ENCODE peak calls at places on chromosomes 13 and 19, in four cellular contexts. U is A549, I is K562, O is GM12878. L is an unnamed sample.

GRCh38 chr13:29846475-29847256 is 3.8 kb downstream of the UBL3 start:
- DNase-seq in I (no peak), O (no peak), U (no peak), L (no peak)

GRCh38 chr19:46859637-46860124 is 1.1 kb upstream of the ARHGAP35 start:
- DNase-seq in O (no peak), I (peak; percentile 92), U (peak; percentile 87), L (peak; percentile 55)

GRCh38 chr13:104286566-104287290 is 1220.5 kb upstream of the SLC10A2 start:
- DNase-seq in U (no peak), O (no peak), I (no peak), L (no peak)

GRCh38 chr13:40205771-40206240 is 460.6 kb downstream of the FOXO1 start:
- DNase-seq in U (no peak), O (no peak), I (no peak), L (no peak)

GRCh38 chr19:3411636-3412035 is 45.3 kb downstream of the NFIC start:
- DNase-seq in U (no peak), I (no peak), O (no peak), L (no peak)

GRCh38 chr19:24101459-24102122 is 14.6 kb downstream of the ZNF254 start:
- DNase-seq in U (no peak), O (no peak), I (no peak), L (no peak)

GRCh38 chr19:35261356-35262100 is 7.2 kb upstream of the USF2 start:
- DNase-seq in U (no peak), O (no peak), I (no peak), L (no peak)

GRCh38 chr13:105597573-105597972 is 937.9 kb downstream of the EFNB2 start:
- DNase-seq in O (no peak), I (no peak), U (no peak), L (no peak)

GRCh38 chr13:40401911-40402776 is 264.3 kb downstream of the FOXO1 start:
- DNase-seq in O (peak; percentile 74), I (peak; percentile 68), U (peak; percentile 62), L (peak; percentile 92)

GRCh38 chr19:46533085-46534081 is 37.7 kb upstream of the PNMA8B start:
- DNase-seq in I (no peak), U (no peak), O (no peak), L (no peak)

GRCh38 chr19:29965529-29965928 is 23.5 kb downstream of the URI1 start:
- DNase-seq in O (no peak), I (no peak), U (no peak), L (peak; percentile 88)

GRCh38 chr13:30569901-30570576 is 47.7 kb upstream of the USPL1 start:
- DNase-seq in U (peak; percentile 13), I (peak; percentile 49), O (no peak), L (peak; percentile 99)

GRCh38 chr13:113853518-113854237 is 10.2 kb downstream of the GAS6 start:
- DNase-seq in U (no peak), O (no peak), I (peak; percentile 62), L (peak; percentile 44)

GRCh38 chr13:113850722-113851479 is 13.0 kb downstream of the GAS6 start:
- DNase-seq in U (no peak), I (no peak), O (no peak), L (no peak)

GRCh38 chr13:113851480-113851803 is 12.4 kb downstream of the GAS6 start:
- DNase-seq in I (no peak), U (no peak), O (no peak), L (no peak)

GRCh38 chr13:113852536-113853517 is 11.0 kb downstream of the GAS6 start:
- DNase-seq in U (no peak), O (no peak), I (no peak), L (no peak)

GRCh38 chr13:113851826-113852535 is 11.9 kb downstream of the GAS6 start:
- DNase-seq in I (no peak), U (no peak), O (no peak), L (no peak)
- TF ChIP-seq RCOR1 in I (no peak), U (no peak), O (no peak), L (no peak)

GRCh38 chr19:12841094-12841493 is 2.8 kb downstream of the MAST1 start:
- DNase-seq in U (no peak), I (peak; percentile 90), O (no peak), L (peak; percentile 20)

GRCh38 chr19:12840091-12841079 is 2.1 kb downstream of the MAST1 start:
- DNase-seq in I (peak; percentile 97), O (no peak), U (no peak), L (peak; percentile 63)

GRCh38 chr19:12837225-12837624 is 1.1 kb upstream of the MAST1 start:
- DNase-seq in O (no peak), U (no peak), I (no peak), L (no peak)

GRCh38 chr19:12838182-12838890 is at the start of gene MAST1:
- DNase-seq in I (peak; percentile 82), U (no peak), O (no peak), L (no peak)

GRCh38 chr19:12838893-12839656 is 760 bp downstream of the MAST1 start:
- DNase-seq in I (no peak), U (no peak), O (no peak), L (no peak)
- TF ChIP-seq BHLHE40 in I (no peak), U (no peak), O (no peak), L (no peak)

GRCh38 chr19:18385359-18385674 is 641 bp upstream of the GDF15 start:
- DNase-seq in I (no peak), O (no peak), U (no peak), L (no peak)

GRCh38 chr19:18386543-18387251 is 739 bp downstream of the GDF15 start:
- DNase-seq in U (no peak), O (no peak), I (no peak), L (peak; percentile 46)

GRCh38 chr19:18387395-18387794 is 1.4 kb downstream of the GDF15 start:
- DNase-seq in O (no peak), U (no peak), I (no peak), L (no peak)

GRCh38 chr19:18384775-18385174 is 1.2 kb upstream of the GDF15 start:
- DNase-seq in I (no peak), U (no peak), O (no peak), L (no peak)

GRCh38 chr19:18385675-18386542 is at the start of gene GDF15:
- DNase-seq in O (no peak), U (peak; percentile 87), I (peak; percentile 98), L (peak; percentile 87)
- TF ChIP-seq RCOR1 in O (no peak), U (no peak), I (peak; percentile 96), L (no peak)

GRCh38 chr13:60230593-60230992 is 66.9 kb upstream of the DIAPH3 start:
- DNase-seq in U (no peak), I (peak; percentile 63), O (no peak), L (peak; percentile 1)
- TF ChIP-seq BHLHE40 in U (no peak), I (no peak), O (no peak), L (no peak)

GRCh38 chr19:56423276-56423984 is 19.3 kb downstream of the ZNF583 start:
- DNase-seq in I (no peak), O (no peak), U (no peak), L (no peak)
- TF ChIP-seq RCOR1 in I (no peak), O (no peak), U (no peak), L (no peak)

GRCh38 chr19:292281-292884 is 1.2 kb upstream of the PLPP2 start:
- DNase-seq in I (no peak), O (no peak), U (no peak), L (no peak)
- TF ChIP-seq BHLHE40 in I (no peak), O (no peak), U (no peak), L (no peak)

DNA sequence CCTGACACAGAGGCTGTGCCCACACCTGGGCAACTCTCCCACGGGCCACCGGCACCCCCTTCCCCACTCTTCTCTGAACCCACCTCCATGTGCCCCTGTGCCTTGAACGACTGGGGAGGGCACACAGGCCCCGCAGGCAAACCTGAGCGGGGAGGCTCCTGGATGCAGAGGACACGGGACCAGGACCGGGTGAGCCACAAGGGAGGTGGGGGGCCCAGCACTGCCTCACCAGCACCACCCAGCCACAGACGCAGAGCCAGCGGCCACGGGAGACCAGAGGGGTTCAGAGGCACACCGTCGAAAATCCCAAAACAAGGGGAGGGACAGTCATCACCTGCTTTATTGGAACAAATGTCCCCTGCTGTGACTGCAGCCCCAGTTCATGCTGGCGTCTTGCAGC is 49.4 kb downstream of the STK24 start:
- DNase-seq in U (no peak), O (no peak), I (no peak), L (no peak)
- TF ChIP-seq RCOR1 in U (no peak), O (no peak), I (no peak), L (no peak)